ENCODE peak calls at places on chromosome 17, in five cellular contexts. C, U, S, W and R are unnamed samples.

GRCh38 chr17:77656054-77656453 is 302.4 kb upstream of the TNRC6C start:
- DNase-seq in W (no peak), S (no peak), U (no peak), C (no peak), R (no peak)

GRCh38 chr17:48043171-48043570 is 5.0 kb upstream of the NFE2L1 start:
- DNase-seq in S (no peak), W (no peak), C (no peak), U (no peak), R (no peak)

GRCh38 chr17:15468142-15468541 is 721 bp upstream of the CDRT4 start:
- DNase-seq in C (no peak), W (no peak), S (no peak), U (no peak), R (no peak)

GRCh38 chr17:1626333-1626732 is 2.3 kb downstream of the SLC43A2 start:
- DNase-seq in C (no peak), U (no peak), W (no peak), S (no peak), R (no peak)

GRCh38 chr17:6161456-6161855 is 91.3 kb downstream of the WSCD1 start:
- DNase-seq in U (no peak), S (no peak), W (no peak), C (no peak), R (no peak)

GRCh38 chr17:65533855-65534457 is 27.5 kb downstream of the AXIN2 start:
- DNase-seq in S (no peak), C (no peak), U (no peak), W (no peak), R (no peak)

GRCh38 chr17:1977583-1978395 is 47.3 kb downstream of the RTN4RL1 start:
- DNase-seq in C (no peak), U (peak), S (no peak), W (no peak), R (no peak)

GRCh38 chr17:61657338-61657737 is 66.3 kb upstream of the NACA2 start:
- DNase-seq in U (no peak), S (no peak), C (no peak), W (no peak), R (no peak)

GRCh38 chr17:18955009-18955408 is 3.0 kb downstream of the SLC5A10 start:
- DNase-seq in U (no peak), C (no peak), S (no peak), W (no peak), R (no peak)

GRCh38 chr17:79658811-79659207 is 48.0 kb upstream of the RBFOX3 start:
- DNase-seq in C (peak), S (no peak), U (no peak), W (no peak), R (no peak)

GRCh38 chr17:36661047-36661666 is 59.8 kb downstream of the MRM1 start:
- DNase-seq in S (no peak), W (no peak), C (no peak), U (no peak), R (no peak)

GRCh38 chr17:73874008-73874407 is 229.8 kb upstream of the SDK2 start:
- DNase-seq in S (no peak), W (no peak), C (no peak), U (no peak), R (no peak)

GRCh38 chr17:253091-253846 is 71.8 kb upstream of the DOC2B start:
- DNase-seq in U (no peak), S (no peak), W (no peak), C (peak), R (no peak)

GRCh38 chr17:14575349-14575966 is 274.6 kb downstream of the HS3ST3B1 start:
- DNase-seq in W (no peak), C (no peak), U (no peak), S (no peak), R (no peak)

GRCh38 chr17:75645889-75646625 is 12.8 kb downstream of the SMIM5 start:
- DNase-seq in W (peak), C (peak), U (peak), S (no peak), R (peak)

GRCh38 chr17:19619705-19620325 is 28.7 kb upstream of the ALDH3A2 start:
- DNase-seq in W (no peak), C (no peak), U (no peak), S (no peak), R (no peak)

GRCh38 chr17:20281860-20282259 is 185.5 kb downstream of the LGALS9B start:
- DNase-seq in U (no peak), W (peak), S (peak), C (no peak), R (peak)

GRCh38 chr17:67443931-67444597 is 67.0 kb downstream of the PITPNC1 start:
- DNase-seq in U (no peak), C (no peak), W (no peak), S (no peak), R (no peak)

GRCh38 chr17:37650419-37651003 is 7.3 kb upstream of the DDX52 start:
- DNase-seq in C (no peak), U (no peak), S (no peak), W (peak), R (no peak)

GRCh38 chr17:64005734-64006167 is 7.6 kb downstream of the PRR29 start:
- DNase-seq in C (peak), W (no peak), U (no peak), S (no peak), R (no peak)

GRCh38 chr17:29665480-29665807 is 42.7 kb upstream of the CORO6 start:
- DNase-seq in W (no peak), S (no peak), U (no peak), C (no peak), R (no peak)

GRCh38 chr17:50267074-50267841 is 7.0 kb upstream of the TMEM92 start:
- DNase-seq in S (no peak), U (no peak), C (no peak), W (no peak), R (no peak)

GRCh38 chr17:31052187-31052889 is 42.4 kb upstream of the NF1 start:
- DNase-seq in C (no peak), S (no peak), W (no peak), U (no peak), R (no peak)

GRCh38 chr17:32223703-32224102 is 41.9 kb upstream of the RHBDL3 start:
- DNase-seq in C (no peak), U (no peak), S (no peak), W (no peak), R (no peak)